ENCODE peak calls at places on chromosomes 16 and 17, in seven cellular contexts. B, C, J, L, T, Y and X are unnamed samples. For H3K4me1, the result is how much of the 10 kb centered on the place peaks cover.

GRCh38 chr17:8326591-8327583 is 12.8 kb upstream of the ODF4 start:
- DNase-seq in C (peak), J (peak), T (no peak), Y (no peak), L (no peak), B (no peak), X (peak)

GRCh38 chr17:34706029-34706428 is 126.6 kb downstream of the TMEM132E start:
- DNase-seq in B (no peak), L (peak), C (no peak), Y (no peak), J (peak), T (peak), X (no peak)

GRCh38 chr16:2686912-2687507 is 4.7 kb downstream of the KCTD5 start:
- DNase-seq in Y (peak), T (no peak), J (peak), L (no peak), C (peak), B (no peak), X (peak)

GRCh38 chr16:2194852-2195315 is 1.5 kb downstream of the CASKIN1 start:
- DNase-seq in J (no peak), L (no peak), Y (peak), T (peak), C (peak), B (no peak), X (no peak)

GRCh38 chr17:73292031-73292531 is 19.7 kb downstream of the CDC42EP4 start:
- DNase-seq in L (no peak), B (peak), Y (no peak), C (peak), T (no peak), J (peak), X (peak)

GRCh38 chr17:67995568-67996191 is 589 bp downstream of the C17orf58 start:
- DNase-seq in Y (no peak), J (peak), B (no peak), L (no peak), T (peak), C (peak), X (no peak)

GRCh38 chr17:82497483-82498405 is 21.8 kb upstream of the FOXK2 start:
- DNase-seq in J (peak), T (peak), L (no peak), B (no peak), C (no peak), Y (no peak), X (no peak)

GRCh38 chr16:58264961-58265479 is 29.8 kb downstream of the PRSS54 start:
- DNase-seq in C (no peak), B (peak), L (no peak), T (peak), J (no peak), Y (no peak), X (peak)

GRCh38 chr17:33014751-33015150 is 23.1 kb downstream of the SPACA3 start:
- DNase-seq in B (no peak), T (no peak), C (peak), Y (no peak), L (no peak), J (no peak), X (no peak)

GRCh38 chr16:10571354-10571753 is 9.0 kb downstream of the EMP2 start:
- DNase-seq in Y (no peak), C (no peak), T (no peak), L (no peak), J (no peak), B (no peak), X (no peak)

GRCh38 chr16:1890701-1891035 is 18.7 kb upstream of the MEIOB start:
- DNase-seq in T (no peak), L (no peak), C (no peak), B (no peak), Y (no peak), J (no peak), X (no peak)

GRCh38 chr17:55388842-55389241 is 32.8 kb downstream of the MMD start:
- DNase-seq in L (no peak), B (no peak), Y (no peak), T (no peak), J (no peak), C (no peak), X (no peak)

GRCh38 chr16:964696-965395 is 5.9 kb downstream of the LMF1 start:
- DNase-seq in B (no peak), C (no peak), L (no peak), Y (peak), T (no peak), J (no peak), X (no peak)

GRCh38 chr17:2435181-2435741 is 34.4 kb upstream of the MNT start:
- DNase-seq in B (no peak), T (no peak), C (no peak), Y (no peak), L (no peak), J (no peak), X (no peak)

GRCh38 chr16:74735162-74735452 is 34.4 kb upstream of the MLKL start:
- DNase-seq in Y (no peak), J (no peak), C (no peak), L (no peak), T (no peak), B (no peak), X (no peak)

GRCh38 chr16:80260906-80261311 is 279.9 kb upstream of the DYNLRB2 start:
- DNase-seq in J (no peak), B (no peak), L (no peak), Y (no peak), C (no peak), T (no peak), X (no peak)

GRCh38 chr17:49851387-49852291 is 3.8 kb upstream of the TAC4 start:
- DNase-seq in J (peak), B (no peak), L (peak), C (peak), T (peak), Y (peak), X (peak)

GRCh38 chr16:72850863-72851262 is 197.1 kb downstream of the ZFHX3 start:
- DNase-seq in J (peak), C (no peak), Y (no peak), T (no peak), L (no peak), B (no peak), X (no peak)

GRCh38 chr16:15644306-15644961 is 1.5 kb upstream of the MARF1 start:
- DNase-seq in J (no peak), L (no peak), C (no peak), B (no peak), T (peak), Y (no peak), X (no peak)

GRCh38 chr17:35515027-35515426 is 22.5 kb downstream of the SLFN12L start:
- DNase-seq in T (no peak), Y (no peak), J (no peak), L (no peak), B (no peak), C (no peak), X (no peak)

GRCh38 chr16:28277537-28278388 is 14.6 kb upstream of the SBK1 start:
- DNase-seq in T (peak), L (peak), J (peak), B (peak), C (peak), Y (peak), X (peak)

GRCh38 chr16:74862743-74863244 is 88.2 kb upstream of the FA2H start:
- DNase-seq in L (no peak), B (peak), C (no peak), J (no peak), T (peak), Y (no peak), X (no peak)

GRCh38 chr17:37676115-37676925 is 33.1 kb upstream of the DDX52 start:
- DNase-seq in Y (no peak), C (no peak), L (no peak), B (no peak), J (no peak), T (no peak), X (no peak)

GRCh38 chr17:81863123-81863675 is 2.9 kb upstream of the P4HB start:
- DNase-seq in B (no peak), Y (no peak), L (no peak), T (no peak), C (no peak), J (no peak), X (no peak)

GRCh38 chr16:30121741-30122620 is 1.0 kb downstream of the MAPK3 start:
- DNase-seq in B (no peak), J (peak), T (no peak), Y (peak), L (peak), C (peak), X (peak)

GRCh38 chr16:72785886-72786285 is 262.0 kb downstream of the ZFHX3 start:
- DNase-seq in C (no peak), B (no peak), J (no peak), Y (no peak), T (no peak), L (no peak), X (no peak)

DNA sequence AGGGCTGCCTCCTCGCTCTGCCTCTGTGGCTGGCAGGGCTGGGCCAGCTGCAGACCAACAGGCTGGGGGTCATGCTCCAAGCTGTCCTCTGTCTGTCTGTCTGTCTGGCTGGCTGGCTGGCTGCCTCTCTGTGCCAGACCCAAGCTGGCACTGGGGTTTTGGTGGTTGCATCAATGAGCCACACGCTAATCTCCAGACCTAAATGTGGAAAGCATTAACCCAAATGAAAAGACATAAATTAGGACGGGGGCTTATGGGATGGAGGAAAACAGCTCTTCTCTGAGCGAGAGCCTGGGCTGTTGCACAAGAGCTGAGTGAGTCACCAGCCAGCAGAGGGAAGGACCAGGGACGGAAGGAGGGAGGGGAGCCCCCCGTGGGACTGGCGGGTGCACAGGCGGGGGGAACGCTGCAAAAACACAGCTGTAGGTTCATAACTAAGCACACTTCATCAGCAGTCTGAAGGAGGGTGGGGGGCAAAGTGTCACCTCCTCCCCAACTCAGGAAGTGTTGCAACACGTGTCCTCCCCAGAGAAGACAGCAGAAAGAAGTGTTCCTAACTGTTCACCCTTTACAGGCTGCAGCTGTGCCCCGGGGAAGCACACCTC is 83.4 kb downstream of the GAS7 start:
- DNase-seq in C (peak), J (peak), B (no peak), L (peak), T (peak), Y (peak), X (peak)
- H3K4me1 ChIP-seq in C (under half), J (half or more), B (under half), L (half or more), T (under half), Y (under half), X (under half)

DNA sequence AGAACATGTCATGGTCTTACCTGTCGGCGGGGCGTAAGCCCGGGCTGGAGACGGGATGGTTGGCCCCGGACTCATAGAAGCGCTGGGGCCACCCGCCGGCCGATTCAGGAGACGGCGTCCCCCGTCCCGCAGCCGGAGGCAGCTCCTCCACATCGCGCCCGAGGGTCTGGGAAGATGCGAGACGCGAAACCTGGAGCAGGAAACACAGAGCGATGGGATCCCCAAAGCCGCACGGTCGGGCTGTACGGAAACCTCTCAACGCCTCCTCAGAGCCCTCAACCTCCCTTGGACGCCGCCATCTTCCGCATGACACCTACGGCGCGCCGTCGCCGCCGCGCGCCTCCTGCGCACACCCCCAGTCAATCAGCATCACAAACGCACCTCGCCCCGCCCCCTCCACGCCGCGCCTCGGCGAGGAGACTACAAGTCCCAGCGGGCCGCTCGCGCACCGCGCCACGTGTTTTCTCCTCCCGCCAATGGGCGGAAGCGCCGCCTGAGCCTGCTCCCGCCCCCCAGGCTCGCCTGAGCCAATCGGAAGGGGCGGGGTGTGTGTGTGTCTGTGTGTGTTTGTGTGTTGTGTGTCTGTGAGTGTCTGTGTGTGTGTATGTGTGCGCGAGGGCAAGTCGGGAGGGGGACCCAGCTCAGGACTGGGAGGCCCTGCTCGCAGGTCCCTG is at the start of the genes ATPAF2 and GID4:
- DNase-seq in L (peak), C (peak), J (peak), B (peak), T (peak), Y (peak), X (peak)
- TF ChIP-seq CTCF in L (peak), C (no peak), J (no peak), B (no peak), T (no peak), Y (no peak), X (no peak)

DNA sequence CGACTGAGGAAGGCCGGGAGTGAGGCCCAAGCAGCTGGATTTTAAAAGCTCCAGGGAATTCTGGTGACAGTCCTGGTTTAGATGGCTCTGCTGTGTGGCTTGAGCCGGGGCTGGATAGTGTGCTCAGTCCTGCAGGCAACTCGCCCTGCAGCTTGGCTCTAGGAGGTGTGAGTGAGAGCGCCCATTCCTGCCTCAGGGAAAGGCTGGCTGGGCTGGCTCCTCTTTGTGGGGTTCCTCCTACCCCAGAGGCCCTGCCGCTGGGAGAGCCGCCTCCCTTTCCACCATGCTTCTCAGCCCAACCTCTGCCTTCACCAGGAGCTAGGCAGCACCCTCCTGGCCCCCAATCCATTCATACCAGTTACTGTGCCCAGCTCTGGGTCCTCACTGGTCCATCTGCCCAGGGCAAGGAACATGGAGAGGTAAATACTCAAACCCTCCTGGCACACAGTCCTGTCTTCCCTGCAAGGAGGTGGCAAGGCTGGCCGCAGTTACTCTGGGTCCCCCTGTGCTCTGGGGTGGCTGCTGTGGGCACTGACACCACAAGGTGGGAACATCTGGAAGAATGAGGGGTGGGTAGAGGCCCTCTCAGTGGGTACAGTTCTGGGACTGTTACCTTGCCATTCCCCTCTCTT is 47.1 kb downstream of the VAC14 start:
- DNase-seq in J (no peak), T (no peak), B (no peak), C (no peak), L (no peak), Y (no peak), X (no peak)
- H3K27ac ChIP-seq in J (no peak), T (no peak), B (no peak), C (peak), L (no peak), Y (no peak), X (peak)

DNA sequence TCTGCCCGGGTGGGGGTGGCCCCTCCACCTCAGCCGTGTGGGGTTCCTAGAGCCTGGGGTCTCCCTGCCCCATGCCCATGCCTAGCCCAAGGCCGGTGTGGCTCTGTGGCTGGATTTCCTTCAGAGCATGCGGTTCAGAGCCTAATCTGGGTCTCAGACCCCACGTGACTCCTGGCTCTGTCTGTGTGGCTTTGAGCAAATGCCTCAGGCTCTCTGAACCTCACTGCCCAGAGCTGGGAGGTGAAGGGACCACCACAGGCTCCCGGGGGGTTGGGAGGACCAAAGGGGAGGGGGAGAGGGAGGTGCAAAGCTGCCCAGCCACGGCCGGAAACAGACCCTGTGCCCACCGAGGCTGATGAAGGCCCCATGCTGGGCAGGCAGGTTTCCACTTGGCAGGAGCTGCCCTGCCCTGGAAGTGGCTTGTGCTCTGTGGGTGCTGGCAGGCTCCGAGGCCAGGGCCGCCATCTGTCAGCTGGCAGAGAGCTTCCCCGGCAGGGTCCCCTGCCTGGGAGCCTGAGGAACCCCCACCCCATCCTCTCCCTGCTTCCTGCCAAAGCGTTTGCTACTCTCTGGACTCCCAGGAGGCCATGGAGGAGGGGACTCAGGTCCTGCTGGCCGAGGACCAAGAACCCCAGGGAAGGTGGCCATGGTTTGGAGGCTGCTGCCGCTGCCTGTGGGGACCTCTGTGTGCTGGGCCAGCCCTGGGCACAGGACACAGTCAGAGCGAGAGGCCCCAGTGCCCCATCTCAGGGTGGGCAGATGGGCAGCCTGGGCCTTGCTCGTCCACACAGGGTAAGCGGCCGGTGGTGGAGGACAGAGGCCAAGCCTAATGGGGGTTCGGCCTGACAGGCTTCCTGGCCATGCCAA is 4.0 kb downstream of the CDH15 start:
- DNase-seq in T (no peak), Y (no peak), L (no peak), C (no peak), B (no peak), J (no peak), X (no peak)
- H3K4me1 ChIP-seq in T (under half), Y (under half), L (under half), C (under half), B (under half), J (under half), X (under half)